ENCODE peak calls at places on chromosome 15, in seven cellular contexts. F is ascending aorta, C is lower lobe of right lung, K is ovary, W is cardiac muscle cell, V is natural killer cell, J is upper lobe of left lung. D is an unnamed sample.

GRCh38 chr15:48458876-48459275 is 127.6 kb downstream of the DUT start:
- DNase-seq in F (no peak), C (no peak), K (no peak), W (no peak), V (no peak), J (no peak), D (no peak)

GRCh38 chr15:41894791-41895463 is 1.1 kb upstream of the SPTBN5 start:
- DNase-seq in F (peak; percentile 69), C (peak; percentile 87), K (peak; percentile 80), W (peak; percentile 75), V (peak; percentile 89), J (peak; percentile 88), D (peak; percentile 56)

GRCh38 chr15:79192462-79193036 is 90.0 kb upstream of the ANKRD34C start:
- DNase-seq in F (no peak), C (no peak), K (no peak), W (no peak), V (no peak), J (no peak), D (no peak)

GRCh38 chr15:94414921-94415320 is 183.6 kb downstream of the MCTP2 start:
- DNase-seq in F (no peak), C (no peak), K (no peak), W (no peak), V (no peak), J (no peak), D (no peak)

GRCh38 chr15:50744601-50745000 is 20.9 kb downstream of the SPPL2A start:
- DNase-seq in F (no peak), C (no peak), K (no peak), W (peak; percentile 50), V (no peak), J (no peak), D (no peak)

GRCh38 chr15:45121706-45122417 is 7.7 kb downstream of the DUOXA2 start:
- DNase-seq in F (no peak), C (peak; percentile 33), K (no peak), W (peak; percentile 72), V (no peak), J (no peak), D (no peak)

GRCh38 chr15:84925906-84926305 is 41.4 kb downstream of the SLC28A1 start:
- DNase-seq in F (no peak), C (no peak), K (no peak), W (no peak), V (no peak), J (no peak), D (no peak)

GRCh38 chr15:92909131-92909781 is 9.1 kb downstream of the CHD2 start:
- DNase-seq in F (no peak), C (no peak), K (no peak), W (peak; percentile 67), V (no peak), J (no peak), D (no peak)

GRCh38 chr15:25173241-25174028 is 218.6 kb downstream of the SNRPN start:
- DNase-seq in F (peak; percentile 4), C (peak; percentile 13), K (no peak), W (no peak), V (no peak), J (peak; percentile 9), D (no peak)

GRCh38 chr15:68644088-68644904 is 65.5 kb downstream of the CORO2B start:
- DNase-seq in F (no peak), C (no peak), K (peak; percentile 12), W (peak; percentile 82), V (no peak), J (no peak), D (no peak)

GRCh38 chr15:88605507-88606436 is 15.4 kb upstream of the AEN start:
- DNase-seq in F (no peak), C (no peak), K (peak; percentile 62), W (peak; percentile 50), V (no peak), J (no peak), D (no peak)

GRCh38 chr15:77715051-77715450 is 82.3 kb upstream of the LINGO1 start:
- DNase-seq in F (no peak), C (no peak), K (no peak), W (no peak), V (no peak), J (no peak), D (no peak)
- TF ChIP-seq CTCF in F (no peak), C (no peak), K (no peak), W (no peak), V (no peak), J (no peak), D (no peak)

GRCh38 chr15:83396071-83396470 is 51.1 kb upstream of the SH3GL3 start:
- DNase-seq in F (no peak), C (no peak), K (no peak), W (peak; percentile 45), V (no peak), J (no peak), D (no peak)
- TF ChIP-seq CTCF in F (no peak), C (no peak), K (no peak), W (no peak), V (no peak), J (no peak), D (no peak)

GRCh38 chr15:55514414-55514850 is 6.4 kb upstream of the DNAAF4 start:
- DNase-seq in F (no peak), C (peak; percentile 81), K (no peak), W (no peak), V (no peak), J (peak; percentile 79), D (no peak)

GRCh38 chr15:55518009-55518408 is 10.0 kb upstream of the DNAAF4 start:
- DNase-seq in F (no peak), C (no peak), K (no peak), W (no peak), V (no peak), J (no peak), D (no peak)

GRCh38 chr15:55522741-55523450 is 14.9 kb upstream of the DNAAF4 start:
- DNase-seq in F (no peak), C (no peak), K (no peak), W (no peak), V (no peak), J (no peak), D (no peak)

GRCh38 chr15:55515991-55516776 is 8.2 kb upstream of the DNAAF4 start:
- DNase-seq in F (no peak), C (no peak), K (no peak), W (no peak), V (no peak), J (no peak), D (no peak)

DNA sequence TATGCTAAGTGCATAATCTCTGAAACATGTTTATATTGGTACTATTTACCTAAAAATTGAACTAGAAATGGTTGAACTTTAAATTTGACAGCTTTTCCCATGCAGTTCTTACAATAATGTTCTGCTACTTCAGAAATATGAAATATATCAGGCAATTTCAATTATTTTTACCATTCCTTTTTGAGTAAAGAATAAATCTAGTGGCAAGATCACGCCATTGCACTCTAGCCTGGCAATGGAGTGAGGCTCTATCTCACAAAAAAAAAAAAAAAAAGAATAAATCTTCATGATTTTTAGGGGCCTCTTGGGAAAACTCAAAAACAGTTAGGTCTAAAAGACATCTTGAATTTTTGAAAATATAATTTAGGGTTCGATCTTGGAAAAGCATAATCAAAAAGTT is 10.6 kb upstream of the DNAAF4 start:
- DNase-seq in F (no peak), C (no peak), K (no peak), W (no peak), V (no peak), J (no peak), D (no peak)
- TF ChIP-seq CTCF in F (no peak), C (no peak), K (no peak), W (peak; percentile 23), V (no peak), J (no peak), D (no peak)

GRCh38 chr15:70212963-70213315 is 115.2 kb upstream of the TLE3 start:
- DNase-seq in F (no peak), C (no peak), K (no peak), W (no peak), V (no peak), J (no peak), D (no peak)

GRCh38 chr15:70215951-70216350 is 118.2 kb upstream of the TLE3 start:
- DNase-seq in F (no peak), C (no peak), K (no peak), W (no peak), V (no peak), J (no peak), D (no peak)

GRCh38 chr15:70214941-70215635 is 117.4 kb upstream of the TLE3 start:
- DNase-seq in F (no peak), C (no peak), K (no peak), W (no peak), V (no peak), J (no peak), D (no peak)

GRCh38 chr15:70213779-70214178 is 116.1 kb upstream of the TLE3 start:
- DNase-seq in F (no peak), C (no peak), K (no peak), W (no peak), V (no peak), J (no peak), D (no peak)

GRCh38 chr15:70214266-70214665 is 116.5 kb upstream of the TLE3 start:
- DNase-seq in F (no peak), C (no peak), K (no peak), W (no peak), V (no peak), J (no peak), D (no peak)
- TF ChIP-seq CTCF in F (no peak), C (no peak), K (no peak), W (no peak), V (no peak), J (no peak), D (no peak)

GRCh38 chr15:62391565-62392262 is 226.6 kb upstream of the C2CD4B start:
- DNase-seq in F (no peak), C (peak; percentile 53), K (peak; percentile 71), W (peak; percentile 64), V (peak; percentile 17), J (peak; percentile 34), D (no peak)

GRCh38 chr15:62389887-62390792 is 225.1 kb upstream of the C2CD4B start:
- DNase-seq in F (no peak), C (peak; percentile 78), K (peak; percentile 81), W (peak; percentile 82), V (peak; percentile 62), J (peak; percentile 56), D (no peak)

GRCh38 chr15:62393196-62393595 is 228.1 kb upstream of the C2CD4B start:
- DNase-seq in F (no peak), C (no peak), K (no peak), W (no peak), V (no peak), J (no peak), D (no peak)

GRCh38 chr15:62392411-62392810 is 227.3 kb upstream of the C2CD4B start:
- DNase-seq in F (no peak), C (no peak), K (peak; percentile 20), W (peak; percentile 37), V (no peak), J (no peak), D (no peak)

GRCh38 chr15:62390793-62391543 is 225.9 kb upstream of the C2CD4B start:
- DNase-seq in F (no peak), C (peak; percentile 56), K (peak; percentile 53), W (peak; percentile 48), V (peak; percentile 15), J (peak; percentile 42), D (no peak)
- TF ChIP-seq CTCF in F (no peak), C (no peak), K (no peak), W (peak; percentile 13), V (no peak), J (no peak), D (no peak)

D was measured in omental fat pad.